ENCODE peak calls at places on chromosomes 1 and 21, in four cellular contexts. D is pancreas; H is HAP-1; E is CD4-positive, CD25-positive, alpha-beta regulatory T cell. X is an unnamed sample.

GRCh38 chr1:78536427-78536826 is 45.7 kb downstream of the PTGFR start:
- DNase-seq in D (no peak), H (no peak), E (no peak), X (no peak)

GRCh38 chr1:35631396-35631795 is 9.9 kb downstream of the PSMB2 start:
- DNase-seq in D (no peak), H (no peak), E (no peak), X (no peak)

GRCh38 chr1:10637400-10637799 is 159.0 kb downstream of the CASZ1 start:
- DNase-seq in D (no peak), H (no peak), E (no peak), X (no peak)

GRCh38 chr1:163170975-163171676 is 31.6 kb downstream of the RGS5 start:
- DNase-seq in D (no peak), H (no peak), E (no peak), X (no peak)

GRCh38 chr1:169586395-169587255 is at the start of gene F5:
- DNase-seq in D (peak; percentile 83), H (peak; percentile 69), E (peak; percentile 92), X (peak; percentile 74)

GRCh38 chr1:166184897-166185296 is 18.1 kb upstream of the FAM78B start:
- DNase-seq in D (no peak), H (no peak), E (no peak), X (no peak)

GRCh38 chr1:201450721-201451291 is 18.2 kb downstream of the PHLDA3 start:
- DNase-seq in D (no peak), H (no peak), E (peak; percentile 20), X (no peak)

GRCh38 chr1:93692983-93693591 is 11.4 kb upstream of the BCAR3 start:
- DNase-seq in D (no peak), H (no peak), E (peak; percentile 76), X (no peak)

GRCh38 chr1:174217248-174217647 is 57.9 kb downstream of the RABGAP1L start:
- DNase-seq in D (no peak), H (no peak), E (no peak), X (no peak)

GRCh38 chr1:167648252-167648849 is 18.3 kb downstream of the RCSD1 start:
- DNase-seq in D (no peak), H (no peak), E (no peak), X (no peak)
- H3K4me1 ChIP-seq in D (no peaks in the 10 kb centered on the region), H (no peaks in the 10 kb centered on the region), E (peaks cover 97% of the 10 kb centered on the region), X (peaks cover 85% of the 10 kb centered on the region)

GRCh38 chr21:34862951-34863350 is 186.2 kb downstream of the RUNX1 start:
- DNase-seq in D (no peak), H (no peak), E (no peak), X (no peak)
- H3K4me1 ChIP-seq in D (no peaks in the 10 kb centered on the region), H (peaks cover 32% of the 10 kb centered on the region), E (peaks cover 21% of the 10 kb centered on the region), X (no peaks in the 10 kb centered on the region)

GRCh38 chr1:2267862-2268261 is 39.7 kb downstream of the SKI start:
- DNase-seq in D (no peak), H (no peak), E (no peak), X (no peak)

GRCh38 chr1:2270260-2271100 is 42.4 kb downstream of the SKI start:
- DNase-seq in D (peak; percentile 49), H (no peak), E (no peak), X (no peak)

GRCh38 chr1:2269922-2270259 is 41.8 kb downstream of the SKI start:
- DNase-seq in D (no peak), H (no peak), E (no peak), X (no peak)

GRCh38 chr1:2268285-2269056 is 40.4 kb downstream of the SKI start:
- DNase-seq in D (peak; percentile 46), H (no peak), E (no peak), X (no peak)

GRCh38 chr1:2269193-2269921 is 41.2 kb downstream of the SKI start:
- DNase-seq in D (no peak), H (no peak), E (no peak), X (no peak)
- H3K4me1 ChIP-seq in D (no peaks in the 10 kb centered on the region), H (peaks cover 16% of the 10 kb centered on the region), E (peaks cover 74% of the 10 kb centered on the region), X (peaks cover 22% of the 10 kb centered on the region)

DNA sequence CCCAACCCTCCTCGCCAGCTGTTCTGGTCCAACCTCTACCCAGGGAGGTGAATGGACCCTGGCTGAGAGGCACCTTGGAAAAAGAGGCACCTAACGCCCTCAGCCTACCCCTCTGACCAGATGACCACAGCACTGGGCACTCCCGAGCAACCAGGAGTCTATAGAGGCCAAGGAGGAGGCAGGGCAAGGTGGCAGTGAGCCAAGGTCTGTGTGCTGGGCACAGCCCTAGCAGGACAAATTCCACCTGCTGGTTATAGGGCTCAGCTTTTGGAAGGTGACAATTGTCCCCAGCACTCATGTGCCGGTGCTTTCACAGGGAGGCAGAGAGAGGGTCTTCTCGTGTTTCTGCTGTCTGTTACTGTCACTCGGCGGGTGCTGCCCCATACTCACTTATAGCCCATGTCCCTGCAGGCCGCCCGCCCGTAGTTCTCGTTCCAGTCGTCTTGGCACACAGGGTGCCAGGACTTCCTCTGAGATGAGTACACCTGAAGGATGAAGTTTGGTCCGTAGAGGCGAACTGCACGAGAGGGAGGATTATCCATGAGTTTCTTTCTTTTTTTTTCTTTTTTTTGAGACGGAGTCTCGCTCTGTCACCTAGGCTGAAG is 27.8 kb downstream of the TMPRSS2 start:
- DNase-seq in D (peak; percentile 84), H (no peak), E (no peak), X (no peak)
- H3K4me1 ChIP-seq in D (peaks cover 36% of the 10 kb centered on the region), H (no peaks in the 10 kb centered on the region), E (no peaks in the 10 kb centered on the region), X (no peaks in the 10 kb centered on the region)

DNA sequence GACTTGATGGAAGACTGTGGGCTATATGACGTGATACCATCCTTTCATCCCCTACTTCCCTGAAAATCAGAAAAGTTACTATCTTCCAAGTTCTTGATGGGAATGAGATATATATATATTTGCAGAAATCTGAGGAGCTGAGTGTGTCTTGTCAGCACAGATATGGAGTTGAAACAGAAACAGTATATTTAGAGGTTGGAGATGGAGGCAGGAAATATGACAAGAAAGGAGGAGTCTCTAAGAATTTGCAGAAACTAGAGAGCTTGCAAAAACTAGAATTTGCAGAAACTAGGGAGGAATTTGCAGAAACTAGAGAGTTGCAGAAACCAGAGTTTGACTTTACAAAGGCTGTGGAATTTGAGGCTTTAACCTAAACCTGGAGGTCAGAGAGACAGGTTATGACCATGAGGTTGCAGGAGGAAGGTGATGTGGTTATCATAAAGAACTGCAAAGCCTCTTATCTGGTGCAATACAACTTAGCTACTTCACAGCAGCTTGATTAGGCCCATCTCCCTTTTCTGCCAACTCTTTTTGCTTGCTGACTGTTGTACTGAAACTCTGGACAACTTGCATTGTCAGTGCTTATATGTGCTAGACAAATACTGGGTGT is 22.3 kb downstream of the XCL2 start:
- DNase-seq in D (no peak), H (no peak), E (peak; percentile 55), X (peak; percentile 18)
- H3K4me1 ChIP-seq in D (no peaks in the 10 kb centered on the region), H (no peaks in the 10 kb centered on the region), E (peaks cover 31% of the 10 kb centered on the region), X (peaks cover 36% of the 10 kb centered on the region)

DNA sequence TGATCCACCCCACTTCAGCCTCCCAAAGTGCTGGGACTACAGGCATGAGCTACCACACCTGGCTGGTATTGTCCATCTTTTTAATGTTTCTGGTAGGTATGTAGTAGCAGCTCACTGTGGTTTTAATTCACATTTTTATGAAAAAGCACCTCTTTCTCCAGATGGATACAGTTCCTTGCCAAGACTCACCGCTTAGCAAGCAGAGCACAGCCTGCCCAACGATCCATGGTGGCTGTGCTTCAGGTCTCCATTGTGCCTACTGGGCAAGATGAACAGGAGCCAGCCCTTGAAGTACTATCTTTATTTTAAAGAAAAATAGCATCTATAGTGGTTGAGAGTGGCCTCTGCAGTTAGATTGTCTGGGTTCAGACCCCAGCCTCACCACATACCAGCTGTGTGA is 37.6 kb upstream of the GRHL3 start:
- DNase-seq in D (no peak), H (no peak), E (no peak), X (no peak)
- H3K4me1 ChIP-seq in D (no peaks in the 10 kb centered on the region), H (peaks cover 3% of the 10 kb centered on the region), E (peaks cover 5% of the 10 kb centered on the region), X (no peaks in the 10 kb centered on the region)

DNA sequence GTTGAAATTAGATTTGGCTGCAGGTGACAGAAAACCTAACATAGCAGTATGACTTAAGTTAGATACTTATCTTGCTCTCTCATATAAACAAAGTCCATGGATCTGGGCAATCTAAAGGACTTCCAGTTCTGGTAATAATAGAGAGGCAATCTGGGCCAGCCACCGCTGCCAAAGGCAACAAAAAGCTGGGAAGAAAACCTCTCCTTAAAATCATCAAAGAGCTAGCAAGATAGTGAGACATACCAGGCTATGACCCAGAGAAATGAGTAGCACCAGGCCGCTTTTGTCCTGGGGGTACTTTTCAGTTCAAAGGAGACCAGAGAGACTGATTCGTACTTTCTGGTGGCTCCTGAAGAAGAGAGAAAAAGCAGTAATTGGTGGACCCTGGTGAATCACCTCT is 125.3 kb downstream of the TBX19 start:
- DNase-seq in D (no peak), H (no peak), E (no peak), X (no peak)
- H3K4me1 ChIP-seq in D (no peaks in the 10 kb centered on the region), H (no peaks in the 10 kb centered on the region), E (peaks cover 24% of the 10 kb centered on the region), X (peaks cover 11% of the 10 kb centered on the region)

DNA sequence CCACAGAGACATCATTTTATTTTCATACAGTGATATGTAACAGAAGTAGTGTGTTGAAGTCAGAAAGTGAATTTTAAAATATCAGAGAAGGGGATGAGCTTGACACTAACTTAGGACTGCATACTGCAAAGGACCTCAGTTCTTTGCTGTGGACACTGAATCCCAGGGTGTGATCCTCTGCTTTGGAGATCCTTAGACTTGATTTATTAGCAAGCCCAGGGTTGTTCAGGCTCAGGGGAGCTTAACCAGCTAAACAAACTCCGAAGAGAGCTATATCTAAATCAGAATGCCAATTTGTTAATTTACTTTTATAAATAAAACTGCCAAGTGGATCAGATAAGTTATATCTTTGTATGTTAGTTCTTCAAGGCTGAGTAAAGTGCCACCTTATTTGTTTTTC is 35.3 kb upstream of the MARK1 start:
- DNase-seq in D (no peak), H (no peak), E (no peak), X (no peak)
- H3K4me1 ChIP-seq in D (no peaks in the 10 kb centered on the region), H (no peaks in the 10 kb centered on the region), E (no peaks in the 10 kb centered on the region), X (no peaks in the 10 kb centered on the region)

DNA sequence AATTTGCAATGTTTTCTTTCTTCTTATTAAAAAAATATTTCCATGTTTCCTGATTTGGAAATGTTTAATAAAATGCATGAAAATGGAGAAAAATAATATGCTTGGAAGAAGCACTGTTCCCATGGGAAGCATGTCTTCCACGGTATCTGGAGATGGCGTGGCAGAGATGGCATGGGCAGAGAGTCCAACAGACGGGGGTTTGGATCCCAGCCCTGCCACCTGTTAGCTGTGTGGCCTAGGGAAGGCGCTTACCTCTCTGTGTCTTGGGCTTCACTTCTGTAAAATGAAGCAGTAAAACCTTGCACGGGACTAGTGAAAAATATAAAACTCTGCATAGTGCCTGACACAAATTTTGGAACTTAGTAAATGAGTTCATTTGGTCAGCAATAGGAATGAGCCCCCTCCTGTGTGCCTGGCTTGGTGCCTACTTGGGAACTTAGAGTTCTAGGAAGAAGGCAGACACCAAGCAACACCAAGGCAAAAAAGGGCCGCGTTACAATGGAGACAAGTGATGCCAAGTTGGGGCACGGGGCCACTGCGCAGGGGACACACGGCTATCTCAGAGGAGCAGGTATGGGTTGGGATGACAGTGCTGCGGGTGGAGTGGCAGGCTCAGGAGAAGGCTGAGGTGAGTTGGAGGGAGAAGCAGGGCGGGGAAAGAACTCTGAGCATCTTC is 124.2 kb downstream of the KCNN3 start:
- DNase-seq in D (no peak), H (no peak), E (no peak), X (no peak)
- H3K4me1 ChIP-seq in D (no peaks in the 10 kb centered on the region), H (peaks cover 8% of the 10 kb centered on the region), E (peaks cover 12% of the 10 kb centered on the region), X (peaks cover 39% of the 10 kb centered on the region)

X was measured in naive thymus-derived CD4-positive, alpha-beta T cell.